ENCODE peak calls at places on chromosomes 12 and 14, in eight cellular contexts. I, F, U, R, E, N, Z and W are unnamed samples.

GRCh38 chr12:46492471-46493351 is 120.1 kb upstream of the SLC38A2 start:
- DNase-seq in I (no peak), F (no peak), U (no peak), R (no peak), E (no peak), N (no peak), Z (no peak), W (no peak)

GRCh38 chr12:115466076-115466475 is 782.1 kb upstream of the TBX3 start:
- DNase-seq in I (no peak), F (no peak), U (no peak), R (no peak), E (no peak), N (no peak), Z (no peak), W (no peak)

GRCh38 chr14:96011609-96012008 is 27.6 kb upstream of the C14orf132 start:
- DNase-seq in I (no peak), F (no peak), U (no peak), R (no peak), E (no peak), N (no peak), Z (no peak), W (no peak)

GRCh38 chr12:47801170-47801903 is 18.4 kb downstream of the HDAC7 start:
- DNase-seq in I (no peak), F (no peak), U (no peak), R (no peak), E (no peak), N (no peak), Z (no peak), W (no peak)

GRCh38 chr12:9943244-9943643 is 11.1 kb upstream of the CLEC2A start:
- DNase-seq in I (no peak), F (no peak), U (no peak), R (no peak), E (no peak), N (no peak), Z (no peak), W (no peak)

GRCh38 chr12:27967551-27968054 is 4.9 kb downstream of the PTHLH start:
- DNase-seq in I (no peak), F (no peak), U (no peak), R (no peak), E (no peak), N (no peak), Z (no peak), W (no peak)

GRCh38 chr12:113788020-113788856 is 177.9 kb downstream of the RBM19 start:
- DNase-seq in I (no peak), F (no peak), U (no peak), R (no peak), E (no peak), N (peak; percentile 49), Z (no peak), W (no peak)

GRCh38 chr12:123979566-123979965 is 6.6 kb downstream of the ZNF664 start:
- DNase-seq in I (no peak), F (no peak), U (no peak), R (no peak), E (no peak), N (no peak), Z (peak; percentile 37), W (no peak)

GRCh38 chr14:90093942-90094595 is 32.3 kb downstream of the KCNK13 start:
- DNase-seq in I (no peak), F (no peak), U (no peak), R (no peak), E (no peak), N (no peak), Z (peak; percentile 29), W (no peak)

GRCh38 chr14:101506211-101506920 is 54.9 kb upstream of the DIO3 start:
- DNase-seq in I (no peak), F (peak; percentile 4), U (peak; percentile 34), R (no peak), E (no peak), N (no peak), Z (no peak), W (peak; percentile 0)

GRCh38 chr14:58915646-58916045 is 272.8 kb upstream of the DAAM1 start:
- DNase-seq in I (no peak), F (no peak), U (no peak), R (no peak), E (no peak), N (no peak), Z (no peak), W (no peak)

GRCh38 chr14:105945891-105946290 is 419.5 kb downstream of the TMEM121 start:
- DNase-seq in I (no peak), F (no peak), U (no peak), R (no peak), E (no peak), N (peak; percentile 15), Z (no peak), W (no peak)

GRCh38 chr14:34324363-34324795 is 137.7 kb downstream of the SPTSSA start:
- DNase-seq in I (peak; percentile 53), F (peak; percentile 12), U (peak; percentile 57), R (peak; percentile 67), E (no peak), N (peak; percentile 62), Z (no peak), W (peak; percentile 16)

GRCh38 chr12:23906329-23906728 is 43.1 kb downstream of the SOX5 start:
- DNase-seq in I (no peak), F (no peak), U (peak; percentile 76), R (peak; percentile 13), E (no peak), N (peak; percentile 55), Z (no peak), W (no peak)

GRCh38 chr14:88562532-88562830 is 356 bp upstream of the ZC3H14 start:
- DNase-seq in I (no peak), F (no peak), U (no peak), R (no peak), E (no peak), N (no peak), Z (no peak), W (no peak)

GRCh38 chr14:88563845-88564244 is 1.0 kb downstream of the ZC3H14 start:
- DNase-seq in I (no peak), F (no peak), U (no peak), R (no peak), E (no peak), N (no peak), Z (no peak), W (no peak)

GRCh38 chr14:88562831-88563686 is at the start of gene ZC3H14:
- DNase-seq in I (peak; percentile 95), F (peak; percentile 89), U (peak; percentile 95), R (peak; percentile 92), E (peak; percentile 71), N (peak; percentile 94), Z (peak; percentile 92), W (peak; percentile 80)

GRCh38 chr14:88556581-88556980 is 1.8 kb upstream of the PTPN21 start:
- DNase-seq in I (no peak), F (no peak), U (peak; percentile 45), R (no peak), E (no peak), N (no peak), Z (no peak), W (no peak)

DNA sequence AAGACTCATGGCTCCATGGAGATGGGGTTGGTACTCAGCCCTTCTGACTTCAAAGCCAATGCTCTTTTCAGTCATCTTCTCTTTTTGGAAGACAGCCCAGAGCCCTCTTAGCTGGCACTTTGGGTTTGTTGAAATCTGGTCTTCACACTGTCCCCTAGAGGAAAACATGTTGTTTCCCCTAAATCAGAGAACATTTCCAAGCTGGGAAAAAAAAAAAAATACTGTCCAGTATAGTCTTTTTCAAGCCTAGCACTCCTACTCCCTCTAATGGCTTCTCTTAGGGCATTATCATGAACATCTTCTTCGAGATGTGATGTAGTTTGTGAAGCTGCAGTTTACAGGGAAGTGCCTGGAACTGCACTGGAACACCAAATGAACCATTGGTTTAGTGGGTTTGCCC is 3.0 kb upstream of the ZC3H14 start:
- DNase-seq in I (no peak), F (no peak), U (no peak), R (no peak), E (no peak), N (peak; percentile 74), Z (no peak), W (no peak)
- TF ChIP-seq CTCF in I (no peak), F (peak; percentile 35), U (peak; percentile 36), R (peak; percentile 51), E (no peak), N (peak; percentile 52), Z (peak; percentile 42), W (no peak)

GRCh38 chr12:12033589-12034223 is 37.0 kb upstream of the BCL2L14 start:
- DNase-seq in I (no peak), F (no peak), U (peak; percentile 49), R (no peak), E (no peak), N (no peak), Z (no peak), W (no peak)
- TF ChIP-seq CTCF in I (no peak), F (no peak), U (peak; percentile 5), R (no peak), E (no peak), N (no peak), Z (no peak), W (no peak)

GRCh38 chr12:54285150-54286041 is 4.9 kb downstream of the HNRNPA1 start:
- DNase-seq in I (no peak), F (no peak), U (no peak), R (no peak), E (no peak), N (no peak), Z (no peak), W (no peak)
- TF ChIP-seq CTCF in I (peak; percentile 4), F (peak; percentile 8), U (peak; percentile 67), R (peak; percentile 35), E (no peak), N (peak; percentile 49), Z (peak; percentile 21), W (no peak)

GRCh38 chr14:103857256-103857655 is 9.9 kb upstream of the PPP1R13B start:
- DNase-seq in I (no peak), F (no peak), U (no peak), R (no peak), E (no peak), N (no peak), Z (no peak), W (no peak)

GRCh38 chr14:103856105-103856504 is 8.7 kb upstream of the PPP1R13B start:
- DNase-seq in I (no peak), F (no peak), U (peak; percentile 75), R (no peak), E (no peak), N (no peak), Z (no peak), W (no peak)

GRCh38 chr14:103854017-103854808 is 6.8 kb upstream of the PPP1R13B start:
- DNase-seq in I (no peak), F (no peak), U (no peak), R (no peak), E (no peak), N (no peak), Z (no peak), W (no peak)

GRCh38 chr14:103855734-103856095 is 8.3 kb upstream of the PPP1R13B start:
- DNase-seq in I (no peak), F (no peak), U (no peak), R (no peak), E (no peak), N (no peak), Z (no peak), W (no peak)

GRCh38 chr14:103854822-103855733 is 7.7 kb upstream of the PPP1R13B start:
- DNase-seq in I (no peak), F (peak; percentile 59), U (peak; percentile 89), R (peak; percentile 55), E (no peak), N (no peak), Z (no peak), W (no peak)
- TF ChIP-seq CTCF in I (no peak), F (no peak), U (peak; percentile 18), R (no peak), E (no peak), N (no peak), Z (no peak), W (no peak)

GRCh38 chr12:54036620-54037359 is 3.9 kb downstream of the HOXC5 start:
- DNase-seq in I (no peak), F (no peak), U (peak; percentile 68), R (no peak), E (no peak), N (peak; percentile 73), Z (no peak), W (peak; percentile 73)
- TF ChIP-seq CTCF in I (no peak), F (no peak), U (no peak), R (no peak), E (peak; percentile 3), N (no peak), Z (peak; percentile 18), W (peak; percentile 35)